ENCODE peak calls at places on chromosome 2, in nine cellular contexts. X is lung microvascular endothelial cell, J is pulmonary artery endothelial cell, L is ELF-1, Y is M059J, H is T-helper 2 cell, I is hypothalamus, E is cardiac fibroblast, V is A172. M is an unnamed sample.
A peak's percentile ranks its signal among the peaks of the same experiment; 100 is the strongest.

GRCh38 chr2:74188018-74188601 is 9.4 kb upstream of the MOB1A start:
- DNase-seq in L (peak; percentile 39), H (no peak), J (no peak), I (no peak), X (no peak), Y (peak; percentile 42), V (peak; percentile 36), E (peak; percentile 59), M (no peak)

GRCh38 chr2:19617251-19617650 is 258.8 kb upstream of the OSR1 start:
- DNase-seq in X (no peak), E (no peak), V (peak; percentile 19), Y (peak; percentile 15), J (no peak), H (no peak), I (no peak), L (peak; percentile 22), M (no peak)

GRCh38 chr2:55839182-55839819 is 84.3 kb downstream of the EFEMP1 start:
- DNase-seq in V (no peak), L (peak; percentile 37), I (no peak), Y (peak; percentile 50), H (no peak), X (no peak), J (no peak), E (peak; percentile 44), M (no peak)

GRCh38 chr2:97718051-97718882 is 4.9 kb downstream of the ZAP70 start:
- DNase-seq in J (no peak), L (no peak), E (no peak), V (no peak), I (no peak), X (no peak), H (peak; percentile 45), Y (no peak), M (no peak)

GRCh38 chr2:3738454-3738853 is 35.1 kb downstream of the DCDC2C start:
- DNase-seq in E (peak; percentile 3), L (no peak), X (peak; percentile 36), Y (peak; percentile 35), V (peak; percentile 69), J (no peak), I (no peak), H (no peak), M (no peak)

GRCh38 chr2:208440716-208441115 is 34.1 kb downstream of the PTH2R start:
- DNase-seq in X (no peak), I (no peak), Y (no peak), H (no peak), J (no peak), E (no peak), L (no peak), V (no peak), M (no peak)

GRCh38 chr2:135600915-135601314 is 69.6 kb downstream of the R3HDM1 start:
- DNase-seq in Y (peak; percentile 3), X (peak; percentile 9), V (no peak), J (no peak), H (no peak), I (no peak), E (peak; percentile 24), L (no peak), M (no peak)

GRCh38 chr2:54635554-54636152 is 87.8 kb upstream of the EML6 start:
- DNase-seq in H (no peak), E (peak; percentile 47), J (no peak), X (peak; percentile 35), L (no peak), I (no peak), V (peak; percentile 70), Y (peak; percentile 32), M (no peak)

GRCh38 chr2:36379710-36380448 is 24.3 kb downstream of the CRIM1 start:
- DNase-seq in E (no peak), X (no peak), H (no peak), I (no peak), V (no peak), L (no peak), J (no peak), Y (peak; percentile 64), M (no peak)

M was measured in mesothelial cell of epicardium.